ENCODE peak calls at places on chromosomes 6 and 20, in six cellular contexts. One of them, this sample, is unnamed.
A peak's percentile ranks its signal among the peaks of the same experiment; 100 is the strongest.

GRCh38 chr6:113645576-113645970 is 211.6 kb upstream of the MARCKS start:
- DNase-seq in bronchial epithelial cell: peak; percentile 99
- DNase-seq in mesendoderm: no peak
- DNase-seq in activated CD8-positive, alpha-beta memory T cell treated with anti-CD3 and anti-CD28 coated beads for 1 hour: no peak
- DNase-seq in nephron progenitor cell: no peak
- DNase-seq in body of pancreas: peak; percentile 48
- DNase-seq in this sample: peak; percentile 98

GRCh38 chr20:56871691-56872090 is 242.6 kb downstream of the TFAP2C start:
- DNase-seq in activated CD8-positive, alpha-beta memory T cell treated with anti-CD3 and anti-CD28 coated beads for 1 hour: no peak
- DNase-seq in mesendoderm: no peak
- DNase-seq in nephron progenitor cell: no peak
- DNase-seq in bronchial epithelial cell: no peak
- DNase-seq in body of pancreas: no peak
- DNase-seq in this sample: no peak

GRCh38 chr6:123007885-123008284 is 11.8 kb downstream of the CLVS2 start:
- DNase-seq in nephron progenitor cell: no peak
- DNase-seq in mesendoderm: peak; percentile 13
- DNase-seq in body of pancreas: no peak
- DNase-seq in bronchial epithelial cell: no peak
- DNase-seq in activated CD8-positive, alpha-beta memory T cell treated with anti-CD3 and anti-CD28 coated beads for 1 hour: no peak
- DNase-seq in this sample: no peak

GRCh38 chr6:43773050-43773956 is 3.3 kb downstream of the VEGFA start:
- DNase-seq in nephron progenitor cell: peak; percentile 37
- DNase-seq in activated CD8-positive, alpha-beta memory T cell treated with anti-CD3 and anti-CD28 coated beads for 1 hour: no peak
- DNase-seq in body of pancreas: peak; percentile 82
- DNase-seq in mesendoderm: peak; percentile 79
- DNase-seq in bronchial epithelial cell: peak; percentile 60
- DNase-seq in this sample: peak; percentile 62

GRCh38 chr6:12150812-12151432 is 138.8 kb downstream of the HIVEP1 start:
- DNase-seq in nephron progenitor cell: peak; percentile 46
- DNase-seq in mesendoderm: peak; percentile 66
- DNase-seq in bronchial epithelial cell: peak; percentile 35
- DNase-seq in body of pancreas: peak; percentile 26
- DNase-seq in activated CD8-positive, alpha-beta memory T cell treated with anti-CD3 and anti-CD28 coated beads for 1 hour: peak; percentile 24
- DNase-seq in this sample: no peak

GRCh38 chr6:25697537-25698340 is 45.7 kb downstream of the SCGN start:
- DNase-seq in nephron progenitor cell: no peak
- DNase-seq in body of pancreas: no peak
- DNase-seq in mesendoderm: no peak
- DNase-seq in activated CD8-positive, alpha-beta memory T cell treated with anti-CD3 and anti-CD28 coated beads for 1 hour: no peak
- DNase-seq in bronchial epithelial cell: peak; percentile 50
- DNase-seq in this sample: peak; percentile 41

GRCh38 chr6:42179956-42180335 is 6.8 kb downstream of the GUCA1A start:
- DNase-seq in mesendoderm: no peak
- DNase-seq in nephron progenitor cell: no peak
- DNase-seq in bronchial epithelial cell: peak; percentile 33
- DNase-seq in activated CD8-positive, alpha-beta memory T cell treated with anti-CD3 and anti-CD28 coated beads for 1 hour: no peak
- DNase-seq in body of pancreas: no peak
- DNase-seq in this sample: peak; percentile 17

GRCh38 chr6:125924169-125924568 is 32.4 kb upstream of the HINT3 start:
- DNase-seq in bronchial epithelial cell: peak; percentile 93
- DNase-seq in activated CD8-positive, alpha-beta memory T cell treated with anti-CD3 and anti-CD28 coated beads for 1 hour: no peak
- DNase-seq in mesendoderm: no peak
- DNase-seq in nephron progenitor cell: no peak
- DNase-seq in body of pancreas: no peak
- DNase-seq in this sample: peak; percentile 78

GRCh38 chr20:31698803-31699718 is 23.6 kb downstream of the BCL2L1 start:
- DNase-seq in mesendoderm: peak; percentile 86
- DNase-seq in bronchial epithelial cell: peak; percentile 100
- DNase-seq in body of pancreas: peak; percentile 68
- DNase-seq in activated CD8-positive, alpha-beta memory T cell treated with anti-CD3 and anti-CD28 coated beads for 1 hour: no peak
- DNase-seq in nephron progenitor cell: no peak
- DNase-seq in this sample: peak; percentile 98

GRCh38 chr20:8129211-8129986 is 2.7 kb upstream of the PLCB1 start:
- DNase-seq in nephron progenitor cell: no peak
- DNase-seq in bronchial epithelial cell: no peak
- DNase-seq in mesendoderm: peak; percentile 65
- DNase-seq in activated CD8-positive, alpha-beta memory T cell treated with anti-CD3 and anti-CD28 coated beads for 1 hour: no peak
- DNase-seq in body of pancreas: no peak
- DNase-seq in this sample: no peak

GRCh38 chr6:73394577-73395354 is at the start of gene DDX43:
- DNase-seq in body of pancreas: peak; percentile 88
- DNase-seq in mesendoderm: peak; percentile 18
- DNase-seq in bronchial epithelial cell: peak; percentile 15
- DNase-seq in activated CD8-positive, alpha-beta memory T cell treated with anti-CD3 and anti-CD28 coated beads for 1 hour: peak; percentile 8
- DNase-seq in nephron progenitor cell: no peak
- DNase-seq in this sample: no peak

GRCh38 chr20:19249515-19249914 is 37.1 kb downstream of the SLC24A3 start:
- DNase-seq in body of pancreas: no peak
- DNase-seq in mesendoderm: peak; percentile 12
- DNase-seq in activated CD8-positive, alpha-beta memory T cell treated with anti-CD3 and anti-CD28 coated beads for 1 hour: no peak
- DNase-seq in nephron progenitor cell: no peak
- DNase-seq in bronchial epithelial cell: peak; percentile 31
- DNase-seq in this sample: no peak

GRCh38 chr6:43396408-43397149 is 27.1 kb upstream of the ZNF318 start:
- DNase-seq in body of pancreas: peak; percentile 34
- DNase-seq in bronchial epithelial cell: peak; percentile 58
- DNase-seq in activated CD8-positive, alpha-beta memory T cell treated with anti-CD3 and anti-CD28 coated beads for 1 hour: no peak
- DNase-seq in nephron progenitor cell: no peak
- DNase-seq in mesendoderm: no peak
- DNase-seq in this sample: peak; percentile 51

GRCh38 chr6:144566868-144567615 is 281.9 kb downstream of the UTRN start:
- DNase-seq in activated CD8-positive, alpha-beta memory T cell treated with anti-CD3 and anti-CD28 coated beads for 1 hour: no peak
- DNase-seq in nephron progenitor cell: no peak
- DNase-seq in body of pancreas: no peak
- DNase-seq in bronchial epithelial cell: peak; percentile 22
- DNase-seq in mesendoderm: no peak
- DNase-seq in this sample: no peak

GRCh38 chr6:53611342-53611741 is 54.2 kb downstream of the KLHL31 start:
- DNase-seq in nephron progenitor cell: no peak
- DNase-seq in mesendoderm: no peak
- DNase-seq in bronchial epithelial cell: peak; percentile 91
- DNase-seq in body of pancreas: no peak
- DNase-seq in activated CD8-positive, alpha-beta memory T cell treated with anti-CD3 and anti-CD28 coated beads for 1 hour: no peak
- DNase-seq in this sample: peak; percentile 95

GRCh38 chr20:54078296-54078695 is 7.9 kb upstream of the BCAS1 start:
- DNase-seq in nephron progenitor cell: no peak
- DNase-seq in body of pancreas: no peak
- DNase-seq in activated CD8-positive, alpha-beta memory T cell treated with anti-CD3 and anti-CD28 coated beads for 1 hour: no peak
- DNase-seq in bronchial epithelial cell: no peak
- DNase-seq in mesendoderm: no peak
- DNase-seq in this sample: no peak

GRCh38 chr20:60454491-60454890 is 496.3 kb downstream of the CDH26 start:
- DNase-seq in mesendoderm: no peak
- DNase-seq in bronchial epithelial cell: no peak
- DNase-seq in nephron progenitor cell: no peak
- DNase-seq in body of pancreas: no peak
- DNase-seq in activated CD8-positive, alpha-beta memory T cell treated with anti-CD3 and anti-CD28 coated beads for 1 hour: no peak
- DNase-seq in this sample: no peak

GRCh38 chr6:158410784-158411183 is 98.5 kb downstream of the TULP4 start:
- DNase-seq in bronchial epithelial cell: no peak
- DNase-seq in nephron progenitor cell: no peak
- DNase-seq in mesendoderm: no peak
- DNase-seq in body of pancreas: no peak
- DNase-seq in activated CD8-positive, alpha-beta memory T cell treated with anti-CD3 and anti-CD28 coated beads for 1 hour: no peak
- DNase-seq in this sample: no peak

GRCh38 chr6:147322299-147323162 is 118.3 kb downstream of the STXBP5 start:
- DNase-seq in body of pancreas: no peak
- DNase-seq in mesendoderm: no peak
- DNase-seq in activated CD8-positive, alpha-beta memory T cell treated with anti-CD3 and anti-CD28 coated beads for 1 hour: no peak
- DNase-seq in nephron progenitor cell: no peak
- DNase-seq in bronchial epithelial cell: peak; percentile 51
- DNase-seq in this sample: no peak

GRCh38 chr20:51687071-51687470 is 81.1 kb downstream of the ATP9A start:
- DNase-seq in body of pancreas: no peak
- DNase-seq in bronchial epithelial cell: peak; percentile 90
- DNase-seq in activated CD8-positive, alpha-beta memory T cell treated with anti-CD3 and anti-CD28 coated beads for 1 hour: no peak
- DNase-seq in nephron progenitor cell: no peak
- DNase-seq in mesendoderm: peak; percentile 32
- DNase-seq in this sample: peak; percentile 63

GRCh38 chr6:149897015-149897697 is 757 bp downstream of the RAET1E start:
- DNase-seq in nephron progenitor cell: no peak
- DNase-seq in bronchial epithelial cell: peak; percentile 82
- DNase-seq in mesendoderm: no peak
- DNase-seq in activated CD8-positive, alpha-beta memory T cell treated with anti-CD3 and anti-CD28 coated beads for 1 hour: no peak
- DNase-seq in body of pancreas: peak; percentile 61
- DNase-seq in this sample: peak; percentile 80

GRCh38 chr20:45419188-45420091 is 3.5 kb downstream of the PIGT start:
- DNase-seq in activated CD8-positive, alpha-beta memory T cell treated with anti-CD3 and anti-CD28 coated beads for 1 hour: no peak
- DNase-seq in body of pancreas: peak; percentile 83
- DNase-seq in nephron progenitor cell: no peak
- DNase-seq in bronchial epithelial cell: peak; percentile 100
- DNase-seq in mesendoderm: no peak
- DNase-seq in this sample: peak; percentile 95

GRCh38 chr20:62268228-62268900 is 30.0 kb downstream of the OSBPL2 start:
- DNase-seq in bronchial epithelial cell: no peak
- DNase-seq in mesendoderm: no peak
- DNase-seq in activated CD8-positive, alpha-beta memory T cell treated with anti-CD3 and anti-CD28 coated beads for 1 hour: no peak
- DNase-seq in nephron progenitor cell: no peak
- DNase-seq in body of pancreas: no peak
- DNase-seq in this sample: no peak

GRCh38 chr6:3325210-3325609 is 66.5 kb downstream of the PSMG4 start:
- DNase-seq in bronchial epithelial cell: peak; percentile 25
- DNase-seq in nephron progenitor cell: no peak
- DNase-seq in body of pancreas: peak; percentile 61
- DNase-seq in activated CD8-positive, alpha-beta memory T cell treated with anti-CD3 and anti-CD28 coated beads for 1 hour: no peak
- DNase-seq in mesendoderm: no peak
- DNase-seq in this sample: peak; percentile 32